ENCODE peak calls at places on chromosomes 16 and 17, in six cellular contexts. B is H1, J is fibroblast of pulmonary artery, H is cardiac fibroblast, Z is GM12878, D is A549. O is an unnamed sample.
A peak's percentile ranks its signal among the peaks of the same experiment; 100 is the strongest.

GRCh38 chr16:8375208-8375607 is 215.1 kb downstream of the TMEM114 start:
- DNase-seq in B (no peak), J (no peak), H (no peak), Z (no peak), D (no peak), O (no peak)

GRCh38 chr16:59385953-59386352 is 651.8 kb upstream of the GOT2 start:
- DNase-seq in B (no peak), J (peak; percentile 43), H (peak; percentile 69), Z (no peak), D (no peak), O (peak; percentile 89)

GRCh38 chr17:39543669-39544068 is 64.1 kb downstream of the NEUROD2 start:
- DNase-seq in B (no peak), J (no peak), H (no peak), Z (no peak), D (no peak), O (no peak)

GRCh38 chr17:5832886-5833285 is 237.3 kb upstream of the WSCD1 start:
- DNase-seq in B (no peak), J (peak; percentile 58), H (peak; percentile 67), Z (no peak), D (peak; percentile 66), O (peak; percentile 22)

GRCh38 chr16:88026964-88027938 is 76.0 kb downstream of the BANP start:
- DNase-seq in B (no peak), J (no peak), H (no peak), Z (no peak), D (no peak), O (no peak)

GRCh38 chr16:89918453-89919347 is at the start of gene MC1R:
- DNase-seq in B (peak; percentile 78), J (peak; percentile 51), H (peak; percentile 45), Z (no peak), D (peak; percentile 51), O (no peak)

GRCh38 chr16:87747626-87748025 is 18.2 kb downstream of the KLHDC4 start:
- DNase-seq in B (no peak), J (no peak), H (no peak), Z (no peak), D (no peak), O (no peak)

GRCh38 chr16:6335072-6335471 is 997.6 kb upstream of the RBFOX1 start:
- DNase-seq in B (peak; percentile 83), J (peak; percentile 3), H (peak; percentile 10), Z (no peak), D (peak; percentile 4), O (no peak)

GRCh38 chr16:71293921-71294320 is 4.7 kb upstream of the CMTR2 start:
- DNase-seq in B (no peak), J (peak; percentile 52), H (peak; percentile 16), Z (no peak), D (no peak), O (no peak)

GRCh38 chr16:54630284-54630967 is 300.2 kb upstream of the IRX5 start:
- DNase-seq in B (no peak), J (peak; percentile 48), H (peak; percentile 81), Z (no peak), D (no peak), O (no peak)

GRCh38 chr16:89869911-89870310 is 3.5 kb upstream of the TCF25 start:
- DNase-seq in B (no peak), J (no peak), H (no peak), Z (no peak), D (no peak), O (no peak)

GRCh38 chr16:83272201-83272600 is 535.6 kb upstream of the HSBP1 start:
- DNase-seq in B (no peak), J (peak; percentile 10), H (peak; percentile 26), Z (no peak), D (no peak), O (no peak)

GRCh38 chr16:89102777-89103073 is 9.1 kb downstream of the ACSF3 start:
- DNase-seq in B (no peak), J (no peak), H (no peak), Z (no peak), D (no peak), O (no peak)

GRCh38 chr17:55735784-55736405 is 13.2 kb upstream of the TMEM100 start:
- DNase-seq in B (no peak), J (peak; percentile 75), H (peak; percentile 76), Z (no peak), D (peak; percentile 30), O (no peak)

GRCh38 chr17:12789976-12790805 is 893 bp downstream of the ARHGAP44 start:
- DNase-seq in B (peak; percentile 79), J (no peak), H (no peak), Z (no peak), D (no peak), O (no peak)

GRCh38 chr16:16137110-16137509 is 86.2 kb downstream of the ABCC6 start:
- DNase-seq in B (no peak), J (no peak), H (no peak), Z (no peak), D (no peak), O (no peak)

GRCh38 chr17:4261452-4261851 is 2.3 kb downstream of the ANKFY1 start:
- DNase-seq in B (no peak), J (no peak), H (no peak), Z (no peak), D (no peak), O (no peak)

GRCh38 chr17:72705905-72706395 is 386.5 kb downstream of the SLC39A11 start:
- DNase-seq in B (no peak), J (no peak), H (no peak), Z (no peak), D (no peak), O (no peak)

GRCh38 chr16:85399583-85400284 is 213.4 kb upstream of the GSE1 start:
- DNase-seq in B (peak; percentile 46), J (no peak), H (no peak), Z (no peak), D (no peak), O (no peak)

GRCh38 chr17:65959630-65960029 is 232.3 kb downstream of the CEP112 start:
- DNase-seq in B (no peak), J (no peak), H (no peak), Z (no peak), D (no peak), O (no peak)

GRCh38 chr17:57516290-57517215 is 228.5 kb downstream of the CCDC182 start:
- DNase-seq in B (no peak), J (no peak), H (no peak), Z (no peak), D (no peak), O (no peak)

GRCh38 chr17:48048321-48049140 is at the start of gene NFE2L1:
- DNase-seq in B (no peak), J (peak; percentile 94), H (peak; percentile 94), Z (peak; percentile 59), D (peak; percentile 86), O (no peak)

GRCh38 chr16:71565812-71566700 is 10.8 kb downstream of the TAT start:
- DNase-seq in B (no peak), J (no peak), H (no peak), Z (peak; percentile 37), D (no peak), O (no peak)

GRCh38 chr17:50763716-50764450 is 3.4 kb downstream of the ANKRD40CL start:
- DNase-seq in B (no peak), J (no peak), H (no peak), Z (no peak), D (no peak), O (no peak)

DNA sequence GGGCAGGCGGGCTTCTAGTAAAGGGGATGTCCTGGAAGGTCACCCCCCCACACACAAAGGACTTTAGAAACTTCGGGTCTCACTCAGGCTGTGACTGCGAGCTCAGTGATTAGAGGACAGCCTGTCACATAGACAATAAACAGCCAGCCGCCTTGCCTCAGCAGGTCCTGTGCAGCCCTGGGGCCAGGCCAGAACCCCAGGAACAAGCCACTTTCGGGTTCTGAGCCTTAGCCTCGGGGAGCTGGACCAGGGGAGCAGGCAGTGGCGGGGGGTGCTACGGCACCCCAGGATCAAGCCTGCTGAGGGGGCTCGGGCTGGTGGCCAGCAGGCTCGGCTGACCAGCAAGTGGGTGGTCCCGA is 1.1 kb downstream of the GAS7 start:
- DNase-seq in B (no peak), J (no peak), H (no peak), Z (no peak), D (no peak), O (no peak)
- H3K4me3 ChIP-seq in B (peak overlapping the region; percentile 79), J (peak overlapping the region; percentile 52), H (peak overlapping the region; percentile 58), Z (no peak overlapping the region), D (no peak overlapping the region), O (peak overlapping the region; percentile 49)

GRCh38 chr17:20225162-20226115 is 216.3 kb downstream of the SPECC1 start:
- DNase-seq in B (peak; percentile 48), J (no peak), H (no peak), Z (no peak), D (no peak), O (no peak)
- TF ChIP-seq CTCF in B (no peak), J (no peak), H (no peak), Z (no peak), D (peak; percentile 45), O (peak; percentile 11)

GRCh38 chr17:82021728-82022309 is 859 bp downstream of the CENPX start:
- DNase-seq in B (no peak), J (no peak), H (no peak), Z (no peak), D (no peak), O (no peak)

GRCh38 chr17:82018152-82019041 is 4.3 kb downstream of the CENPX start:
- DNase-seq in B (no peak), J (no peak), H (no peak), Z (no peak), D (no peak), O (no peak)

GRCh38 chr17:82019208-82019727 is 3.4 kb downstream of the CENPX start:
- DNase-seq in B (no peak), J (no peak), H (no peak), Z (no peak), D (no peak), O (no peak)

GRCh38 chr17:82020874-82021727 is 1.6 kb downstream of the CENPX start:
- DNase-seq in B (no peak), J (peak; percentile 83), H (peak; percentile 79), Z (no peak), D (peak; percentile 89), O (no peak)

DNA sequence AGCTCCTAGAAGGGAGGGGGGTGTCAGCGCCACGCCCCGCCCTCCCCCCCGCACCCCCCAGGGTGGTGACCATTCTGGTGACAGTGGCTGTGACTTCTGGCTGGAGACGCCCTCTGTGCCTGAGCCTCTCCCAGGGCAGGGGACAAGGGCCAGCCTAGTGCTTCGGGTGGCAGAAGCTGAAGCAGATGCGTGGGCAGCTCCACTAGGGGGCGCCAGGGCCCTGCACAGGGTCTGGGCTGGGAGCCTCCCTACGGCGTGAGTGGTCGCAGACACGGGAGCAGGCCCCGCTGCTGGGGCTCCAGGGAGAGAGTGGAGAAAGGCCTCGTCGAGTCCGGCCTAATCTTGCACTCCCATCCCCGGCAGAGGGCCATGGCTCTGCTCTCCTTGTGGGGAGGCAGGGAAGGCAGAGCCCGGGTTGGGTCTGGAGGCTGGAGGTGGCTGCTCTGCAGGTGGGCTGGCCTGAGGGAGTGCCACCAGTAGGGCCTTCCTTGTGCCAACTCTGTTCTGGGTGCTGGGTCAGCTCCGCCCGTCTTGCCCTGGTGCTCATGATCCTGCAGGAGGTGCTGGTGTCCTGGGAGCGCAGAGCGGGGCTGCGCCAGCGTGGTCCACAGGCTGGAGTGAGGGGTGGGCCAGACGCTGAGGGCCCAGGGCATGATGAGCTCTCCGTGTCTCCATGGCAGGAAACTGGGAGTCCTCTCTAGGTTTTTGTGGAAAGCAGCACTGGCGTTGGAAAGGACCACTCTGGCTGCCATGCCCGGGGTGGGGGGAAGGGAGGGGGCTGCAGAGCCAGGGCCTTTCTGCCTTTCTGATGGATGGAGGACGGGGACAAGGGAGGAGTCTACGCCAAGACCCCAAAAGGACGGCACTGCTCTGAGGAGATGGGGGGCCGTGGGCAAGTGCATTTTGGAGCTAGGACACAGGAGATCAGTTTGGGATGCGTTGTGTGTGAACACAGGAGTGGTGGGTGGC is 2.5 kb downstream of the CENPX start:
- DNase-seq in B (peak; percentile 93), J (peak; percentile 45), H (peak; percentile 50), Z (no peak), D (peak; percentile 65), O (no peak)
- H3K4me3 ChIP-seq in B (no peak overlapping the region), J (no peak overlapping the region), H (no peak overlapping the region), Z (peak overlapping the region; percentile 89), D (no peak overlapping the region), O (no peak overlapping the region)

GRCh38 chr17:74601944-74602572 is 10.0 kb upstream of the CD300LD start:
- DNase-seq in B (peak; percentile 65), J (peak; percentile 49), H (peak; percentile 43), Z (no peak), D (peak; percentile 79), O (no peak)
- TF ChIP-seq CTCF in B (peak; percentile 77), J (peak; percentile 67), H (peak; percentile 54), Z (peak; percentile 71), D (peak; percentile 96), O (peak; percentile 42)

O was measured in BJ.